ENCODE peak calls at places on chromosome 3, in nine cellular contexts. One of them, this sample, is unnamed.
A peak's percentile ranks its signal among the peaks of the same experiment; 100 is the strongest.

GRCh38 chr3:31140470-31140869 is 246.0 kb upstream of the GADL1 start:
- DNase-seq in right cardiac atrium: no peak
- DNase-seq in neural crest cell: no peak
- DNase-seq in HTR-8/SVneo: no peak
- DNase-seq in NCI-H1436: no peak
- DNase-seq in stimulated activated CD4-positive, alpha-beta T cell treated with anti-CD3 and anti-CD28 coated beads, Interleukin-15, amount 100 ng/mL, for 1 hour: no peak
- DNase-seq in T-cell: no peak
- DNase-seq in AG10803: no peak
- DNase-seq in stimulated activated CD8-positive, alpha-beta memory T cell treated with anti-CD3 and anti-CD28 coated beads, Interleukin-15, amount 100 ng/mL, for 24 hours: no peak
- DNase-seq in this sample: no peak

GRCh38 chr3:157794771-157795170 is 291.6 kb upstream of the VEPH1 start:
- DNase-seq in HTR-8/SVneo: peak; percentile 22
- DNase-seq in stimulated activated CD4-positive, alpha-beta T cell treated with anti-CD3 and anti-CD28 coated beads, Interleukin-15, amount 100 ng/mL, for 1 hour: no peak
- DNase-seq in AG10803: peak; percentile 83
- DNase-seq in stimulated activated CD8-positive, alpha-beta memory T cell treated with anti-CD3 and anti-CD28 coated beads, Interleukin-15, amount 100 ng/mL, for 24 hours: no peak
- DNase-seq in NCI-H1436: no peak
- DNase-seq in T-cell: no peak
- DNase-seq in neural crest cell: no peak
- DNase-seq in right cardiac atrium: no peak
- DNase-seq in this sample: no peak

GRCh38 chr3:133868166-133868565 is 27.5 kb downstream of the RAB6B start:
- DNase-seq in NCI-H1436: no peak
- DNase-seq in AG10803: no peak
- DNase-seq in T-cell: no peak
- DNase-seq in right cardiac atrium: no peak
- DNase-seq in HTR-8/SVneo: no peak
- DNase-seq in stimulated activated CD4-positive, alpha-beta T cell treated with anti-CD3 and anti-CD28 coated beads, Interleukin-15, amount 100 ng/mL, for 1 hour: no peak
- DNase-seq in neural crest cell: no peak
- DNase-seq in stimulated activated CD8-positive, alpha-beta memory T cell treated with anti-CD3 and anti-CD28 coated beads, Interleukin-15, amount 100 ng/mL, for 24 hours: no peak
- DNase-seq in this sample: peak; percentile 43

GRCh38 chr3:52453496-52454234 is at the start of gene TNNC1:
- DNase-seq in NCI-H1436: no peak
- DNase-seq in stimulated activated CD4-positive, alpha-beta T cell treated with anti-CD3 and anti-CD28 coated beads, Interleukin-15, amount 100 ng/mL, for 1 hour: no peak
- DNase-seq in AG10803: no peak
- DNase-seq in stimulated activated CD8-positive, alpha-beta memory T cell treated with anti-CD3 and anti-CD28 coated beads, Interleukin-15, amount 100 ng/mL, for 24 hours: no peak
- DNase-seq in right cardiac atrium: peak; percentile 79
- DNase-seq in HTR-8/SVneo: no peak
- DNase-seq in neural crest cell: no peak
- DNase-seq in T-cell: no peak
- DNase-seq in this sample: peak; percentile 71

GRCh38 chr3:186552408-186553031 is 8.3 kb upstream of the CRYGS start:
- DNase-seq in T-cell: no peak
- DNase-seq in stimulated activated CD8-positive, alpha-beta memory T cell treated with anti-CD3 and anti-CD28 coated beads, Interleukin-15, amount 100 ng/mL, for 24 hours: no peak
- DNase-seq in HTR-8/SVneo: no peak
- DNase-seq in right cardiac atrium: no peak
- DNase-seq in stimulated activated CD4-positive, alpha-beta T cell treated with anti-CD3 and anti-CD28 coated beads, Interleukin-15, amount 100 ng/mL, for 1 hour: no peak
- DNase-seq in neural crest cell: no peak
- DNase-seq in AG10803: no peak
- DNase-seq in NCI-H1436: no peak
- DNase-seq in this sample: no peak

GRCh38 chr3:106711650-106712049 is 665.6 kb upstream of the CCDC54 start:
- DNase-seq in HTR-8/SVneo: peak; percentile 22
- DNase-seq in T-cell: no peak
- DNase-seq in stimulated activated CD8-positive, alpha-beta memory T cell treated with anti-CD3 and anti-CD28 coated beads, Interleukin-15, amount 100 ng/mL, for 24 hours: no peak
- DNase-seq in AG10803: peak; percentile 67
- DNase-seq in right cardiac atrium: no peak
- DNase-seq in stimulated activated CD4-positive, alpha-beta T cell treated with anti-CD3 and anti-CD28 coated beads, Interleukin-15, amount 100 ng/mL, for 1 hour: no peak
- DNase-seq in neural crest cell: no peak
- DNase-seq in NCI-H1436: no peak
- DNase-seq in this sample: no peak

GRCh38 chr3:114824014-114824413 is 323.1 kb downstream of the ZBTB20 start:
- DNase-seq in neural crest cell: no peak
- DNase-seq in NCI-H1436: no peak
- DNase-seq in right cardiac atrium: no peak
- DNase-seq in HTR-8/SVneo: no peak
- DNase-seq in stimulated activated CD4-positive, alpha-beta T cell treated with anti-CD3 and anti-CD28 coated beads, Interleukin-15, amount 100 ng/mL, for 1 hour: no peak
- DNase-seq in stimulated activated CD8-positive, alpha-beta memory T cell treated with anti-CD3 and anti-CD28 coated beads, Interleukin-15, amount 100 ng/mL, for 24 hours: no peak
- DNase-seq in T-cell: no peak
- DNase-seq in AG10803: no peak
- DNase-seq in this sample: no peak

GRCh38 chr3:57530071-57530608 is 14.0 kb downstream of the DNAH12 start:
- DNase-seq in stimulated activated CD8-positive, alpha-beta memory T cell treated with anti-CD3 and anti-CD28 coated beads, Interleukin-15, amount 100 ng/mL, for 24 hours: no peak
- DNase-seq in HTR-8/SVneo: no peak
- DNase-seq in AG10803: peak; percentile 34
- DNase-seq in neural crest cell: no peak
- DNase-seq in right cardiac atrium: no peak
- DNase-seq in T-cell: no peak
- DNase-seq in NCI-H1436: no peak
- DNase-seq in stimulated activated CD4-positive, alpha-beta T cell treated with anti-CD3 and anti-CD28 coated beads, Interleukin-15, amount 100 ng/mL, for 1 hour: no peak
- DNase-seq in this sample: no peak

GRCh38 chr3:52892625-52893311 is 4.6 kb downstream of the STIMATE start:
- DNase-seq in right cardiac atrium: peak; percentile 42
- DNase-seq in NCI-H1436: no peak
- DNase-seq in T-cell: no peak
- DNase-seq in neural crest cell: no peak
- DNase-seq in stimulated activated CD8-positive, alpha-beta memory T cell treated with anti-CD3 and anti-CD28 coated beads, Interleukin-15, amount 100 ng/mL, for 24 hours: no peak
- DNase-seq in AG10803: peak; percentile 69
- DNase-seq in HTR-8/SVneo: no peak
- DNase-seq in stimulated activated CD4-positive, alpha-beta T cell treated with anti-CD3 and anti-CD28 coated beads, Interleukin-15, amount 100 ng/mL, for 1 hour: no peak
- DNase-seq in this sample: no peak

GRCh38 chr3:172651936-172652595 is 58.8 kb downstream of the NCEH1 start:
- DNase-seq in stimulated activated CD8-positive, alpha-beta memory T cell treated with anti-CD3 and anti-CD28 coated beads, Interleukin-15, amount 100 ng/mL, for 24 hours: no peak
- DNase-seq in AG10803: no peak
- DNase-seq in stimulated activated CD4-positive, alpha-beta T cell treated with anti-CD3 and anti-CD28 coated beads, Interleukin-15, amount 100 ng/mL, for 1 hour: no peak
- DNase-seq in NCI-H1436: no peak
- DNase-seq in HTR-8/SVneo: no peak
- DNase-seq in neural crest cell: no peak
- DNase-seq in T-cell: no peak
- DNase-seq in right cardiac atrium: no peak
- DNase-seq in this sample: no peak

This sample was measured in kidney.